ENCODE peak calls at places on chromosomes 13 and 19, in four cellular contexts. O is fibroblast of the aortic adventitia, R is right lobe of liver, H is IMR-90. C is an unnamed sample.

GRCh38 chr13:26984337-26984736 is 187.3 kb downstream of the USP12 start:
- DNase-seq in O (peak; percentile 59), R (no peak), H (no peak), C (no peak)

GRCh38 chr13:101116826-101117225 is 299.5 kb downstream of the NALCN start:
- DNase-seq in O (no peak), R (no peak), H (no peak), C (no peak)

GRCh38 chr19:4952945-4953344 is 16.0 kb upstream of the KDM4B start:
- DNase-seq in O (no peak), R (no peak), H (no peak), C (no peak)

GRCh38 chr13:33487575-33488243 is 202.2 kb upstream of the STARD13 start:
- DNase-seq in O (peak; percentile 80), R (no peak), H (peak; percentile 65), C (peak; percentile 72)

GRCh38 chr13:50094615-50095293 is 79.5 kb downstream of the KCNRG start:
- DNase-seq in O (peak; percentile 10), R (no peak), H (peak; percentile 29), C (no peak)

GRCh38 chr19:7522923-7523667 is 671 bp downstream of the MCOLN1 start:
- DNase-seq in O (peak; percentile 36), R (no peak), H (no peak), C (no peak)

GRCh38 chr13:73138276-73138950 is 79.6 kb downstream of the KLF5 start:
- DNase-seq in O (peak; percentile 40), R (no peak), H (peak; percentile 76), C (peak; percentile 78)

GRCh38 chr13:112619730-112620639 is 32.0 kb upstream of the TUBGCP3 start:
- DNase-seq in O (peak; percentile 33), R (no peak), H (no peak), C (peak; percentile 22)

GRCh38 chr19:15372470-15372869 is 7.1 kb downstream of the AKAP8 start:
- DNase-seq in O (no peak), R (no peak), H (no peak), C (no peak)

GRCh38 chr19:35843676-35844481 is 8.4 kb downstream of the NPHS1 start:
- DNase-seq in O (no peak), R (no peak), H (no peak), C (no peak)

DNA sequence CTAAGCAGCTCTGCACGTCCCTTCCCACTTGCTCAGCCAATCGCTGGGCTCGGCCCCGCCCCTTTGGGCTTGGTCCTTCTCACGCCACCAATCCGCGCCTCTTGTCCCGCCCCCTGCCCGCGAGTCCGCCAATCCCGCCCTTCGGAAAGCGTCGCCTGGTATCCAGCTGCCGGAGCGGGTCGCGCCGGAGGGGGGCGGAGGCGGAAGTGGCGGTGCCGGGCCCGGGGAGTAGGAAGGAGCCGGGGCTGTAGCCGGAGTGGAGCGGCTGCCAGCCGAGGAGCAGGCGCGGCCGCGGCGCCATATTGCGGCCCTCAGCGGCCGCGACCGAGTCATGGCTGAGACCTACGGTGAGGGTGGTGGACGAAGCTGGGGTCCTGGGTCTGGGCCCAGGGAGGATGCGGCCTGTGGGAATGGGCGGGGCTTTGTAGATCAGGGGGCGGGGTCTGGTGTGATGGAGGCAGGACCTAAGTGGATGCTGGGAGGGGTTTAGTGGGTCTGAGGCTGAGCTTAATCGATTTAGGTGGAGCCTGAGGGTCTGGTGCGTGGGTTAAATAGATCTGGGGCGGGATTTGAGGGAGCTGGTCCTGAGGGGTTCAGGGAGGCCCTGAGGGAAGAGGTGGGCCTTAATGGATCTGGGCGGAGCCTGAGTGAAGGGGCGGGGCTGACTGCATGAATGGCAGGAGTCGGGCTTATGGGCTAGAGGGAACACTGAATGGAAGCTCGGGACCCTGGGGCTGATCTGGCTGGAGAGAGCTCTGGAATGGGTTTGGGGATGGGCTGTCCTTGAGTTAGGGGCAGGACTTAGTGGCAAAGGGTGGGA is at the start of gene RAB4B:
- DNase-seq in O (peak; percentile 99), R (peak; percentile 100), H (peak; percentile 99), C (peak; percentile 100)
- TF ChIP-seq CTCF in O (no peak), R (no peak), H (no peak), C (no peak)

GRCh38 chr19:3857449-3858003 is 11.3 kb downstream of the ZFR2 start:
- DNase-seq in O (no peak), R (no peak), H (no peak), C (peak; percentile 21)

GRCh38 chr19:3852614-3853254 is 16.1 kb downstream of the ZFR2 start:
- DNase-seq in O (peak; percentile 71), R (peak; percentile 55), H (peak; percentile 60), C (peak; percentile 76)

GRCh38 chr19:3852177-3852511 is 16.7 kb downstream of the ZFR2 start:
- DNase-seq in O (no peak), R (no peak), H (no peak), C (no peak)

GRCh38 chr19:3851254-3852176 is 17.3 kb downstream of the ZFR2 start:
- DNase-seq in O (peak; percentile 2), R (no peak), H (no peak), C (no peak)

DNA sequence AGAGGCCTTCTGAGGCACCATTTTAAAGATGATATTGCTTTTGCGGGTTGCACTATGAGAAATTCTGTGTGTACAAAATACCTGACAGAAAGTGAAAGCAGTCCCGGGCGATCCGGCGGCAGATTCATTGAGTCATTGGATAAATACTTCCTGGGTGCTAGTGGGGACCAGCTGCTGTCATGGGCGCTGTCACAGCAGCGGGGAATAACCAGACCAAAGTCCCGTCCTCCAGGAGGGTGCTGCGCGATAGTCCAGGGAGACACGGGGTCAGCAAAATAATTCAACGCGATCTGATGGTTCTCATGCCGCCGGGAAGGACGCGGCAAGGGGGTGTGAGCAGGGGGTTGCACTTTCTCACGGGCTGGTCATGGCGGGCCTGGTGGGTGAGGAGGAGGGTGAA is 13.5 kb downstream of the ZFR2 start:
- DNase-seq in O (no peak), R (no peak), H (no peak), C (no peak)
- H3K4me3 ChIP-seq in O (no peak overlapping the region), R (no peak overlapping the region), H (no peak overlapping the region), C (no peak overlapping the region)

GRCh38 chr13:31009166-31009565 is 76.7 kb downstream of the TEX26 start:
- DNase-seq in O (no peak), R (no peak), H (no peak), C (peak; percentile 32)

GRCh38 chr13:31015207-31015606 is 82.8 kb downstream of the TEX26 start:
- DNase-seq in O (no peak), R (no peak), H (peak; percentile 53), C (no peak)

GRCh38 chr13:31014461-31014860 is 82.0 kb downstream of the TEX26 start:
- DNase-seq in O (no peak), R (no peak), H (no peak), C (no peak)

GRCh38 chr13:31011193-31011860 is 78.9 kb downstream of the TEX26 start:
- DNase-seq in O (no peak), R (no peak), H (no peak), C (no peak)

DNA sequence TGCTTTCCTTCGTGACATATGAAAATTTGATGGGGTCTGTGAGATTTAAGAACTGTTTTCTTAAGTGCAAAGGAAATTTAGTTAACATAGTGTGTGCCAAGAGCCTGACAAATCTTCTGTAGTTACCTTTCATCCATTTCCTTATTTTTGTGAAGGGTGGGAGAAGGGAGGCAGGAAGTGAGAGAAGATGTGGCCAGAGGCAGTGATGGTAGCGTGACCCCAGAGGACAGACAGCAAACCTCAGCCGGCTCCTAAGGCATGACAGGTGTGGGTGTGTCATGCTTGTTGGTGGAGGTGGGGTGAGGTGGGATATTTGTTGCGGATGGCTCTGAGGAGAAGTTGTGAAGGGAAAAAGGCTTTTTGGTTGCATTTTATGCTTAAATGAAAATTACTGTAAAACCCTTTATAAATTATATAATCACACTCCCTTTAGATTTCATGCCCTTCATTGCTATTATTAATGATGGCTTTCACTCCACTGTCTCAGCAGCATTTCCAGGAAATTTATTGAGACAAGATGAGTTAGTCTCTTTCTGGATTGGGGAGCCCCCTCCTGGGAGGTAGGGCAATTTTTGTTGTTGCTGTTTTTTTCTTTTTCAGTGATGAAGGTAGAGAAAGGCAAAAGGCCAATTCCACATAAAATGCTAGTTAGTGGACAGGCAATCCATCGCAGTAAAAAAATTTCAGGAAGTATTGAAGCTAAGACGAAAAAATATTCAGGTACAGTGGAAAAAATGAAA is 80.0 kb downstream of the TEX26 start:
- DNase-seq in O (peak; percentile 53), R (no peak), H (peak; percentile 46), C (peak; percentile 72)
- TF ChIP-seq CTCF in O (peak; percentile 50), R (no peak), H (peak; percentile 60), C (peak; percentile 77)

GRCh38 chr13:75766636-75767035 is 130.5 kb downstream of the LMO7 start:
- DNase-seq in O (no peak), R (no peak), H (no peak), C (no peak)
- H3K4me3 ChIP-seq in O (no peak overlapping the region), R (no peak overlapping the region), H (no peak overlapping the region), C (no peak overlapping the region)

GRCh38 chr19:12924621-12925310 is 5.7 kb upstream of the SYCE2 start:
- DNase-seq in O (no peak), R (no peak), H (no peak), C (no peak)

GRCh38 chr19:12932392-12933286 is 872 bp downstream of the FARSA start:
- DNase-seq in O (no peak), R (no peak), H (no peak), C (no peak)

GRCh38 chr19:12933287-12934072 is at the start of gene FARSA:
- DNase-seq in O (peak; percentile 86), R (peak; percentile 95), H (peak; percentile 87), C (peak; percentile 94)

GRCh38 chr19:12935071-12935470 is 1.6 kb upstream of the FARSA start:
- DNase-seq in O (no peak), R (no peak), H (no peak), C (no peak)

GRCh38 chr19:12930002-12930645 is 3.4 kb downstream of the FARSA start:
- DNase-seq in O (no peak), R (no peak), H (no peak), C (no peak)
- TF ChIP-seq CTCF in O (no peak), R (no peak), H (no peak), C (no peak)

GRCh38 chr19:51148571-51148970 is 6.5 kb downstream of the SIGLEC7 start:
- DNase-seq in O (no peak), R (no peak), H (no peak), C (no peak)
- H3K4me3 ChIP-seq in O (no peak overlapping the region), R (no peak overlapping the region), H (no peak overlapping the region), C (no peak overlapping the region)

GRCh38 chr13:78137404-78138142 is 218.9 kb upstream of the EDNRB start:
- DNase-seq in O (peak; percentile 80), R (no peak), H (peak; percentile 72), C (peak; percentile 81)

GRCh38 chr13:78131811-78132210 is 213.2 kb upstream of the EDNRB start:
- DNase-seq in O (peak; percentile 15), R (no peak), H (peak; percentile 14), C (peak; percentile 23)

GRCh38 chr13:78136966-78137365 is 218.3 kb upstream of the EDNRB start:
- DNase-seq in O (no peak), R (no peak), H (no peak), C (no peak)

GRCh38 chr13:78129850-78130249 is 211.2 kb upstream of the EDNRB start:
- DNase-seq in O (no peak), R (no peak), H (no peak), C (no peak)

GRCh38 chr13:78133511-78133910 is 214.9 kb upstream of the EDNRB start:
- DNase-seq in O (no peak), R (no peak), H (no peak), C (no peak)
- TF ChIP-seq CTCF in O (no peak), R (no peak), H (no peak), C (no peak)

C was measured in choroid plexus epithelial cell.